ENCODE peak calls at places on chromosome 2, in four cellular contexts. Z, T, Y and V are unnamed samples.

GRCh38 chr2:6694555-6694954 is 171.2 kb downstream of the CMPK2 start:
- DNase-seq in Z (no peak), T (no peak), Y (no peak), V (no peak)

GRCh38 chr2:144356402-144356801 is 163.5 kb downstream of the ZEB2 start:
- DNase-seq in Z (no peak), T (no peak), Y (no peak), V (no peak)

GRCh38 chr2:38509322-38509946 is 93.3 kb downstream of the HNRNPLL start:
- DNase-seq in Z (peak; percentile 23), T (no peak), Y (peak; percentile 52), V (no peak)

GRCh38 chr2:85659324-85659981 is 8.5 kb downstream of the SFTPB start:
- DNase-seq in Z (no peak), T (no peak), Y (no peak), V (no peak)

GRCh38 chr2:203730076-203730729 is 23.8 kb downstream of the CD28 start:
- DNase-seq in Z (no peak), T (no peak), Y (no peak), V (no peak)

GRCh38 chr2:176961759-176962158 is 250.8 kb upstream of the HNRNPA3 start:
- DNase-seq in Z (no peak), T (no peak), Y (no peak), V (no peak)

GRCh38 chr2:167582619-167583018 is 664.8 kb downstream of the STK39 start:
- DNase-seq in Z (no peak), T (no peak), Y (no peak), V (no peak)

GRCh38 chr2:227799202-227799601 is 14.4 kb upstream of the CCL20 start:
- DNase-seq in Z (no peak), T (no peak), Y (no peak), V (no peak)

GRCh38 chr2:134679740-134680139 is 39.1 kb downstream of the TMEM163 start:
- DNase-seq in Z (no peak), T (no peak), Y (no peak), V (no peak)

GRCh38 chr2:46939596-46940359 is 24.2 kb upstream of the MCFD2 start:
- DNase-seq in Z (no peak), T (no peak), Y (no peak), V (no peak)

GRCh38 chr2:182038579-182038978 is 52.9 kb downstream of the PPP1R1C start:
- DNase-seq in Z (no peak), T (no peak), Y (peak; percentile 60), V (no peak)

GRCh38 chr2:100067796-100068195 is 74.6 kb downstream of the AFF3 start:
- DNase-seq in Z (no peak), T (no peak), Y (no peak), V (no peak)

GRCh38 chr2:233079473-233079877 is 19.3 kb downstream of the INPP5D start:
- DNase-seq in Z (no peak), T (no peak), Y (no peak), V (no peak)

GRCh38 chr2:215898363-215898762 is 115.0 kb downstream of the MREG start:
- DNase-seq in Z (no peak), T (no peak), Y (no peak), V (no peak)

GRCh38 chr2:60352491-60353405 is 200.7 kb downstream of the BCL11A start:
- DNase-seq in Z (no peak), T (no peak), Y (no peak), V (no peak)

GRCh38 chr2:70258532-70258875 is 567 bp downstream of the PCYOX1 start:
- DNase-seq in Z (no peak), T (peak; percentile 24), Y (peak; percentile 15), V (peak; percentile 20)

GRCh38 chr2:95285542-95285932 is 11.3 kb downstream of the PROM2 start:
- DNase-seq in Z (no peak), T (no peak), Y (no peak), V (no peak)

GRCh38 chr2:169683054-169683424 is 11.2 kb downstream of the CFAP210 start:
- DNase-seq in Z (no peak), T (no peak), Y (no peak), V (no peak)

GRCh38 chr2:20168727-20169696 is 55.9 kb downstream of the SDC1 start:
- DNase-seq in Z (no peak), T (no peak), Y (no peak), V (no peak)

GRCh38 chr2:232134939-232135338 is 173.4 kb downstream of the DIS3L2 start:
- DNase-seq in Z (no peak), T (no peak), Y (no peak), V (no peak)

GRCh38 chr2:222074674-222075073 is 224.1 kb downstream of the PAX3 start:
- DNase-seq in Z (no peak), T (no peak), Y (no peak), V (no peak)

GRCh38 chr2:201887851-201888451 is 81.6 kb downstream of the CDK15 start:
- DNase-seq in Z (no peak), T (no peak), Y (no peak), V (no peak)

GRCh38 chr2:186523781-186524180 is 37.7 kb downstream of the ZC3H15 start:
- DNase-seq in Z (no peak), T (no peak), Y (no peak), V (no peak)

GRCh38 chr2:127424598-127425379 is 6.6 kb downstream of the PROC start:
- DNase-seq in Z (no peak), T (no peak), Y (no peak), V (no peak)

GRCh38 chr2:15842771-15843666 is 97.3 kb upstream of the MYCN start:
- DNase-seq in Z (no peak), T (no peak), Y (no peak), V (no peak)

GRCh38 chr2:109459485-109459884 is 154.3 kb downstream of the SEPTIN10 start:
- DNase-seq in Z (no peak), T (no peak), Y (no peak), V (no peak)

GRCh38 chr2:120109186-120110061 is 96.5 kb downstream of the EPB41L5 start:
- DNase-seq in Z (no peak), T (no peak), Y (peak; percentile 30), V (no peak)

GRCh38 chr2:213152065-213152794 is 818 bp upstream of the IKZF2 start:
- DNase-seq in Z (no peak), T (peak; percentile 56), Y (peak; percentile 58), V (peak; percentile 73)

GRCh38 chr2:121634354-121635307 is 14.6 kb downstream of the CLASP1 start:
- DNase-seq in Z (no peak), T (no peak), Y (peak; percentile 81), V (no peak)

GRCh38 chr2:240203031-240203841 is 62.8 kb upstream of the OTOS start:
- DNase-seq in Z (no peak), T (no peak), Y (no peak), V (no peak)

GRCh38 chr2:232637832-232638231 is 4.4 kb downstream of the EFHD1 start:
- DNase-seq in Z (no peak), T (no peak), Y (no peak), V (no peak)

GRCh38 chr2:171798156-171798815 is 95.8 kb downstream of the SLC25A12 start:
- DNase-seq in Z (peak; percentile 28), T (no peak), Y (peak; percentile 25), V (no peak)

GRCh38 chr2:50674876-50675275 is 357.1 kb downstream of the NRXN1 start:
- DNase-seq in Z (no peak), T (no peak), Y (no peak), V (no peak)
- TF ChIP-seq CTCF in Z (no peak), T (no peak), Y (no peak), V (no peak)

GRCh38 chr2:65017335-65017734 is 28.1 kb downstream of the SLC1A4 start:
- DNase-seq in Z (no peak), T (no peak), Y (no peak), V (no peak)
- TF ChIP-seq CTCF in Z (no peak), T (no peak), Y (no peak), V (no peak)

DNA sequence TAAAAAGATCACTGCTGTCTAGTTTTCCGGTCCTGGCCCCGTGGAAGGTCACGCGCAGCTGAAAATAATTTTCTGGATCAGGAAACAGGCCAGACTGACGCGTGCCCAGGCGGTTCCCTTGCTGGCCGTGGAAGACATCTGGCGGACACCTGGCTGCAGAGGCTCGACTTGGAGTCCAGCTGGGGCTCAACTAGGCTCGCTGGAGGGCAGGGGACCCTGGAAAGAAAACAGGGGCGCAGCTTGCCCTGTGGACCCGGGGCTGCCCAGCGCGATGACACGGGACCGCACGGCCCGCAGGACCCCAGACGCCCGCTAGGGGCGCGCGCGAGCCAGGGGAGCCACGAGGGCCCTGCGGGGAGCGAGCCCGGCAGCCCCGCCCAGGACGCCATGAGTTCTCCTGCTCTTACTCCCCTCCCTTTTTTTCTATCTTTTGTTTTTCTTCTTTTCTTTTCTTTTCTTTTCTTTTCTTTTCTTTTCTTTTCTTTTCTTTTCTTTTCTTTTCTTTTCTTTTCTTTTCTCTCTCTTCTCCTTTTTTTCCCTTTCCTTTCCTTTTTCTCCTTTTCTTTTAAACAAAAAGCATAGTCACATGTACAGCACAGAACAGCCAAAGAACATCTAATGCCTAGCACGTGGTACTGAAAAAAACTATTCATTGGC is 43.2 kb upstream of the UBE2F start:
- DNase-seq in Z (no peak), T (peak; percentile 74), Y (peak; percentile 80), V (peak; percentile 90)
- TF ChIP-seq CTCF in Z (peak; percentile 95), T (peak; percentile 97), Y (peak; percentile 94), V (peak; percentile 98)

GRCh38 chr2:217880891-217881290 is 121.9 kb downstream of the TNS1 start:
- DNase-seq in Z (no peak), T (no peak), Y (no peak), V (no peak)
- TF ChIP-seq CTCF in Z (no peak), T (no peak), Y (no peak), V (no peak)

GRCh38 chr2:191245046-191245868 is at the start of gene MYO1B:
- DNase-seq in Z (no peak), T (peak; percentile 84), Y (peak; percentile 80), V (peak; percentile 90)
- TF ChIP-seq CTCF in Z (peak; percentile 68), T (peak; percentile 70), Y (peak; percentile 89), V (peak; percentile 51)

DNA sequence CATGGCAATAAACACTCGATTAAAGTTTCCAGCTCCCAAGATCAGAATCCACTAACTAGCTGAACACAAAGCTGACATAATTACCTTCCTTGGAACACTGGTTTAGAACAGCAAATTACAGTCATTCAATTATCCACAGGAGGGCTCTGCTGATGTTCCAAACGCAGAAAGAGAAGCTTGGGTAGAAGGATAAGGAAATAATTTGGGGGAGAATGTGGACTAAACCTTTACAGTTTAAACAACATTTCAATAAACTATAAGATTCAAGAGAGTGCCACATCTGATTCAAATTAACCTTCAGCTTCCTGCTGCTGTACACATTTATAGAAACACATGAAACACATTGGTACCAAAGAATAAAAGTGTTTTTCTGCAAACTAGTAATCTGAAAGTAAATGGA is 67.8 kb upstream of the ARL4C start:
- DNase-seq in Z (no peak), T (no peak), Y (no peak), V (no peak)
- TF ChIP-seq CTCF in Z (peak; percentile 42), T (no peak), Y (peak; percentile 8), V (no peak)

GRCh38 chr2:108069515-108070310 is 83.4 kb downstream of the SLC5A7 start:
- DNase-seq in Z (no peak), T (no peak), Y (peak; percentile 14), V (no peak)
- TF ChIP-seq CTCF in Z (no peak), T (peak; percentile 44), Y (no peak), V (no peak)